ENCODE peak calls at places on chromosomes 3 and 15, in four cellular contexts. R, S, L and G are unnamed samples.

GRCh38 chr3:196627043-196627442 is 12.5 kb upstream of the NRROS start:
- DNase-seq in L (no peak), S (no peak), R (no peak), G (no peak)

GRCh38 chr15:53586815-53587214 is 172.6 kb downstream of the WDR72 start:
- DNase-seq in R (no peak), S (no peak), L (peak; percentile 5), G (peak; percentile 9)

GRCh38 chr15:42890161-42890913 is 30.2 kb downstream of the TTBK2 start:
- DNase-seq in S (no peak), L (no peak), R (no peak), G (no peak)

GRCh38 chr3:42182555-42182954 is 83.4 kb downstream of the CCK start:
- DNase-seq in S (no peak), R (no peak), L (no peak), G (no peak)

GRCh38 chr15:31338879-31339557 is 12.4 kb downstream of the KLF13 start:
- DNase-seq in L (peak; percentile 64), S (peak; percentile 63), R (peak; percentile 75), G (peak; percentile 21)

GRCh38 chr15:45521596-45522167 is 873 bp downstream of the SLC30A4 start:
- DNase-seq in L (no peak), S (no peak), R (no peak), G (no peak)

GRCh38 chr15:57353317-57353804 is 22.9 kb upstream of the CGNL1 start:
- DNase-seq in R (no peak), S (no peak), L (no peak), G (no peak)

GRCh38 chr3:101154386-101154785 is 161.2 kb upstream of the ABI3BP start:
- DNase-seq in L (no peak), S (no peak), R (no peak), G (no peak)

GRCh38 chr15:59591372-59591771 is 20.2 kb upstream of the GCNT3 start:
- DNase-seq in R (no peak), L (no peak), S (no peak), G (no peak)

GRCh38 chr3:197394464-197395321 is 96.3 kb upstream of the DLG1 start:
- DNase-seq in L (peak; percentile 19), R (peak; percentile 96), S (no peak), G (peak; percentile 70)

GRCh38 chr15:45338417-45338816 is 39.9 kb downstream of the GATM start:
- DNase-seq in L (no peak), S (no peak), R (no peak), G (peak; percentile 10)

GRCh38 chr15:99059010-99059981 is 45.6 kb upstream of the SYNM start:
- DNase-seq in S (no peak), L (peak; percentile 93), R (no peak), G (peak; percentile 76)

GRCh38 chr3:105866656-105867653 is 1.9 kb downstream of the CBLB start:
- DNase-seq in L (no peak), S (no peak), R (peak; percentile 80), G (peak; percentile 16)

GRCh38 chr3:43838877-43839276 is 148.1 kb downstream of the ABHD5 start:
- DNase-seq in R (no peak), L (no peak), S (no peak), G (no peak)

GRCh38 chr3:65170357-65171090 is 482.7 kb upstream of the ADAMTS9 start:
- DNase-seq in L (peak; percentile 43), R (no peak), S (no peak), G (peak; percentile 6)
- TF ChIP-seq GABPA in L (no peak), R (no peak), S (no peak), G (no peak)

DNA sequence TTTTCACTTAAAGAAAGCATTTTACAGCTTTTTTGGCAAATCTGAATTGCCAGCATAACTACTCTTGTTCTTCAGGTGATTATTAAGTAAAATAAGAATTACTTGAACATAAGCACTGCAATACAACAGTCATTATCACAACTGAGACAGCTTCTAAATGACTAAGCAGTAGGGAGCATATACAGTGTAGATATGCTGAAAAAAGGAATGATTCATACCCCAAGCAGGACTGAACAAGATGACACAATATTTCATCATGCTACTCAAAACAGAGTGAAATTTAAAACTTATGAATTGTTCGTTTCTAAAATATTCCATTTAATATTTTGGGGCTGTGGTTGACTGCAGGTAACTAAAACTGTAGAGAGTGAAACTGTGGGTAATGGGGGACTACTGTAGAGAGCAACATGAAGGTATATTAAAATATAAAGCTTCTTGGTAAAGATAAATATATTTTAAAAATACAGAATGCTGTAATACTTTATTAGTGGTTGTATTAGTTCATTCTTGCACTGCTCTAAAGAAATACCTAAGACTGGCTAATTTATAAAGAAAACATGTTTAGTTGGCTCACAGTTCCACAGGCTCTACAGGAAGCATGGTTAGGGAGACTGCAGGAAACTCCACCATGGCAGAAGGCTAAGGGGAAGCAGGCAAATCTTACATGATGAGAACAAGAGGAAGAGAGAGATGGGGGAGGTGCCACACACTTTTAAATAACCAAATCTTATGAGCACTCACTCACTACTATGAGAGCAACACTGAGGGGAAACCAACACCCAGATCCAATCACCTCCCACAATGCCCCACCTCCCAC is 84.8 kb downstream of the DCLK3 start:
- DNase-seq in R (no peak), S (peak; percentile 63), L (no peak), G (no peak)
- TF ChIP-seq GABPA in R (no peak), S (no peak), L (no peak), G (no peak)

GRCh38 chr3:125480656-125481374 is 39.2 kb downstream of the SNX4 start:
- DNase-seq in L (no peak), R (no peak), S (no peak), G (no peak)
- TF ChIP-seq GABPA in L (no peak), R (no peak), S (no peak), G (no peak)

GRCh38 chr3:164024786-164025185 is 1053.5 kb downstream of the SI start:
- DNase-seq in S (no peak), L (no peak), R (no peak), G (no peak)
- TF ChIP-seq GABPA in S (no peak), L (no peak), R (no peak), G (no peak)